ENCODE peak calls at places on chromosomes 5 and 9, in nine cellular contexts. Z is heart left ventricle; H is esophagus mucosa; K is HepG2; D is activated CD8-positive, alpha-beta memory T cell treated with anti-CD3 and anti-CD28 coated beads, Interleukin-2, amount 10 ng/mL, durations not matched to agents 7 days and 5 days; S is effector memory CD8-positive, alpha-beta T cell; J is naive B cell; G is left ventricle myocardium superior; M is stimulated activated naive CD8-positive, alpha-beta T cell treated with anti-CD3 and anti-CD28 coated beads, Interleukin-15, amount 100 ng/mL, for 72 hours. F is an unnamed sample.

GRCh38 chr5:79031481-79031867 is 38.0 kb downstream of the DMGDH start:
- ATAC-seq in Z (no peak), H (no peak), K (no peak), D (no peak), S (no peak), J (no peak), G (no peak), M (no peak), F (no peak)

GRCh38 chr9:112532427-112532826 is 45.8 kb downstream of the KIAA1958 start:
- ATAC-seq in Z (peak), H (peak), K (no peak), D (no peak), S (no peak), J (no peak), G (peak), M (no peak), F (no peak)

GRCh38 chr9:120717194-120717593 is 2.9 kb upstream of the MEGF9 start:
- ATAC-seq in Z (no peak), H (no peak), K (no peak), D (no peak), S (no peak), J (no peak), G (no peak), M (no peak), F (no peak)

GRCh38 chr5:72007336-72008111 is 99.8 kb upstream of the MAP1B start:
- ATAC-seq in Z (no peak), H (no peak), K (no peak), D (no peak), S (no peak), J (no peak), G (no peak), M (no peak), F (no peak)

GRCh38 chr9:68706579-68707201 is 1.6 kb downstream of the PIP5K1B start:
- ATAC-seq in Z (no peak), H (no peak), K (no peak), D (no peak), S (no peak), J (peak), G (no peak), M (peak), F (no peak)

GRCh38 chr5:34564706-34565235 is 91.4 kb upstream of the RAI14 start:
- ATAC-seq in Z (peak), H (peak), K (no peak), D (no peak), S (no peak), J (no peak), G (peak), M (peak), F (no peak)

GRCh38 chr5:174501461-174502069 is 222.8 kb upstream of the MSX2 start:
- ATAC-seq in Z (no peak), H (no peak), K (no peak), D (no peak), S (no peak), J (no peak), G (no peak), M (no peak), F (no peak)

GRCh38 chr9:12702160-12702758 is 9.1 kb downstream of the TYRP1 start:
- ATAC-seq in Z (peak), H (peak), K (peak), D (no peak), S (no peak), J (no peak), G (peak), M (no peak), F (no peak)

GRCh38 chr5:14449052-14449661 is 132.4 kb upstream of the OTULINL start:
- ATAC-seq in Z (peak), H (no peak), K (no peak), D (no peak), S (no peak), J (no peak), G (peak), M (no peak), F (peak)

GRCh38 chr9:136741885-136742568 is 713 bp downstream of the LCN10 start:
- ATAC-seq in Z (no peak), H (peak), K (peak), D (peak), S (no peak), J (peak), G (peak), M (peak), F (peak)

GRCh38 chr9:107218834-107219485 is 64.1 kb upstream of the RAD23B start:
- ATAC-seq in Z (no peak), H (no peak), K (no peak), D (no peak), S (no peak), J (peak), G (no peak), M (no peak), F (no peak)